ENCODE peak calls at places on chromosome 19, in seven cellular contexts. H is glutamatergic neuron, L is foreskin fibroblast, A is hepatocyte, G is cardiac fibroblast, Q is heart right ventricle, Y is H9. D is an unnamed sample.

GRCh38 chr19:3890590-3890989 is 10.1 kb downstream of the ATCAY start:
- DNase-seq in H (no peak), L (no peak), A (no peak), G (no peak), Q (no peak), Y (no peak), D (no peak)

GRCh38 chr19:40416918-40417713 is 3.9 kb upstream of the PRX start:
- DNase-seq in H (no peak), L (no peak), A (no peak), G (peak), Q (peak), Y (no peak), D (no peak)

GRCh38 chr19:17409990-17410389 is 4.6 kb upstream of the BST2 start:
- DNase-seq in H (no peak), L (no peak), A (no peak), G (peak), Q (no peak), Y (no peak), D (no peak)

GRCh38 chr19:27986299-27986698 is 1226.7 kb downstream of the UQCRFS1 start:
- DNase-seq in H (no peak), L (no peak), A (no peak), G (no peak), Q (no peak), Y (no peak), D (no peak)

GRCh38 chr19:3324405-3324856 is 42.0 kb upstream of the NFIC start:
- DNase-seq in H (peak), L (no peak), A (no peak), G (peak), Q (no peak), Y (peak), D (no peak)

GRCh38 chr19:2207991-2208860 is 27.9 kb downstream of the PLEKHJ1 start:
- DNase-seq in H (peak), L (peak), A (peak), G (peak), Q (peak), Y (peak), D (peak)

GRCh38 chr19:43667524-43668405 is 2.2 kb downstream of the PLAUR start:
- DNase-seq in H (peak), L (no peak), A (no peak), G (peak), Q (no peak), Y (no peak), D (no peak)

GRCh38 chr19:48194041-48194871 is 23.8 kb downstream of the ZSWIM9 start:
- DNase-seq in H (no peak), L (no peak), A (no peak), G (peak), Q (no peak), Y (peak), D (no peak)

GRCh38 chr19:42850981-42851717 is 28.4 kb downstream of the PSG1 start:
- DNase-seq in H (no peak), L (peak), A (no peak), G (peak), Q (peak), Y (no peak), D (peak)

GRCh38 chr19:43439183-43440063 is 24.7 kb downstream of the TEX101 start:
- DNase-seq in H (no peak), L (no peak), A (no peak), G (peak), Q (peak), Y (no peak), D (peak)

GRCh38 chr19:50677636-50678035 is 28.4 kb downstream of the C19orf81 start:
- DNase-seq in H (no peak), L (no peak), A (no peak), G (no peak), Q (no peak), Y (peak), D (no peak)

GRCh38 chr19:33767898-33768413 is 28.7 kb upstream of the KCTD15 start:
- DNase-seq in H (no peak), L (no peak), A (peak), G (peak), Q (no peak), Y (peak), D (no peak)

GRCh38 chr19:3356805-3357204 is 9.6 kb upstream of the NFIC start:
- DNase-seq in H (no peak), L (no peak), A (no peak), G (no peak), Q (no peak), Y (no peak), D (no peak)

GRCh38 chr19:16328824-16329482 is 4.3 kb downstream of the KLF2 start:
- DNase-seq in H (no peak), L (no peak), A (no peak), G (peak), Q (no peak), Y (no peak), D (no peak)

GRCh38 chr19:47398707-47399106 is 20.6 kb downstream of the MEIS3 start:
- DNase-seq in H (no peak), L (no peak), A (no peak), G (no peak), Q (no peak), Y (no peak), D (no peak)

GRCh38 chr19:46460981-46461380 is 10.4 kb downstream of the PNMA8A start:
- DNase-seq in H (no peak), L (no peak), A (no peak), G (no peak), Q (no peak), Y (no peak), D (no peak)

GRCh38 chr19:55384576-55385235 is 614 bp upstream of the TMEM238 start:
- DNase-seq in H (no peak), L (no peak), A (no peak), G (no peak), Q (no peak), Y (no peak), D (no peak)

GRCh38 chr19:1752009-1752756 is 1.1 kb upstream of the ONECUT3 start:
- DNase-seq in H (no peak), L (no peak), A (no peak), G (no peak), Q (no peak), Y (no peak), D (no peak)

GRCh38 chr19:30602661-30603322 is 230.6 kb downstream of the ZNF536 start:
- DNase-seq in H (no peak), L (no peak), A (no peak), G (no peak), Q (no peak), Y (no peak), D (no peak)

GRCh38 chr19:54142166-54142780 is 4.7 kb downstream of the CNOT3 start:
- DNase-seq in H (no peak), L (no peak), A (no peak), G (no peak), Q (no peak), Y (no peak), D (no peak)

GRCh38 chr19:2424686-2425621 is 2.4 kb downstream of the TIMM13 start:
- DNase-seq in H (peak), L (peak), A (peak), G (peak), Q (no peak), Y (peak), D (peak)

GRCh38 chr19:49486710-49487276 is 615 bp upstream of the RPL13A start:
- DNase-seq in H (no peak), L (no peak), A (no peak), G (no peak), Q (no peak), Y (no peak), D (no peak)

GRCh38 chr19:46697142-46697960 is 19.6 kb downstream of the PRKD2 start:
- DNase-seq in H (peak), L (peak), A (peak), G (peak), Q (peak), Y (peak), D (peak)

GRCh38 chr19:47228168-47228936 is 2.6 kb downstream of the BBC3 start:
- DNase-seq in H (peak), L (no peak), A (peak), G (peak), Q (no peak), Y (peak), D (no peak)

GRCh38 chr19:10000171-10000826 is 10.0 kb downstream of the COL5A3 start:
- DNase-seq in H (peak), L (no peak), A (peak), G (peak), Q (peak), Y (peak), D (no peak)

GRCh38 chr19:46076951-46077814 is 36.4 kb upstream of the IGFL4 start:
- DNase-seq in H (peak), L (peak), A (peak), G (peak), Q (no peak), Y (peak), D (peak)

GRCh38 chr19:30719189-30719990 is 347.2 kb downstream of the ZNF536 start:
- DNase-seq in H (peak), L (peak), A (peak), G (peak), Q (peak), Y (peak), D (no peak)

GRCh38 chr19:42273407-42274064 is 4.5 kb downstream of the CIC start:
- DNase-seq in H (no peak), L (no peak), A (peak), G (no peak), Q (no peak), Y (no peak), D (no peak)

GRCh38 chr19:46723471-46723870 is 6.6 kb upstream of the PRKD2 start:
- DNase-seq in H (no peak), L (no peak), A (no peak), G (no peak), Q (no peak), Y (no peak), D (no peak)

GRCh38 chr19:39406656-39407393 is at the start of gene ZFP36:
- DNase-seq in H (peak), L (peak), A (peak), G (peak), Q (peak), Y (peak), D (peak)

GRCh38 chr19:48121909-48122371 is 11.3 kb upstream of the PLA2G4C start:
- DNase-seq in H (no peak), L (peak), A (no peak), G (peak), Q (no peak), Y (no peak), D (no peak)

GRCh38 chr19:45676851-45677263 is 8.8 kb downstream of the GIPR start:
- DNase-seq in H (no peak), L (no peak), A (peak), G (no peak), Q (no peak), Y (no peak), D (no peak)

GRCh38 chr19:19094513-19094912 is 30.7 kb downstream of the SLC25A42 start:
- DNase-seq in H (no peak), L (no peak), A (peak), G (no peak), Q (no peak), Y (no peak), D (no peak)

GRCh38 chr19:48549380-48549779 is 2.6 kb upstream of the SULT2B1 start:
- DNase-seq in H (no peak), L (no peak), A (no peak), G (no peak), Q (no peak), Y (no peak), D (no peak)

GRCh38 chr19:38877781-38878574 is at the start of gene RINL:
- DNase-seq in H (no peak), L (no peak), A (peak), G (no peak), Q (no peak), Y (peak), D (no peak)

GRCh38 chr19:55640577-55641375 is at the start of gene ZNF580:
- DNase-seq in H (peak), L (peak), A (peak), G (peak), Q (peak), Y (peak), D (peak)

GRCh38 chr19:45439569-45440258 is 16.0 kb upstream of the ERCC1 start:
- DNase-seq in H (peak), L (peak), A (peak), G (peak), Q (peak), Y (peak), D (peak)

GRCh38 chr19:42601811-42602443 is 7.2 kb upstream of the CEACAM8 start:
- DNase-seq in H (no peak), L (peak), A (peak), G (peak), Q (peak), Y (peak), D (no peak)

GRCh38 chr19:42121666-42122069 is 10.6 kb downstream of the POU2F2 start:
- DNase-seq in H (no peak), L (peak), A (no peak), G (peak), Q (peak), Y (no peak), D (no peak)

GRCh38 chr19:11339254-11340098 is at the start of gene RAB3D:
- DNase-seq in H (peak), L (peak), A (peak), G (peak), Q (peak), Y (peak), D (peak)
- TF ChIP-seq CTCF in H (no peak), L (no peak), A (no peak), G (no peak), Q (no peak), Y (no peak), D (no peak)

DNA sequence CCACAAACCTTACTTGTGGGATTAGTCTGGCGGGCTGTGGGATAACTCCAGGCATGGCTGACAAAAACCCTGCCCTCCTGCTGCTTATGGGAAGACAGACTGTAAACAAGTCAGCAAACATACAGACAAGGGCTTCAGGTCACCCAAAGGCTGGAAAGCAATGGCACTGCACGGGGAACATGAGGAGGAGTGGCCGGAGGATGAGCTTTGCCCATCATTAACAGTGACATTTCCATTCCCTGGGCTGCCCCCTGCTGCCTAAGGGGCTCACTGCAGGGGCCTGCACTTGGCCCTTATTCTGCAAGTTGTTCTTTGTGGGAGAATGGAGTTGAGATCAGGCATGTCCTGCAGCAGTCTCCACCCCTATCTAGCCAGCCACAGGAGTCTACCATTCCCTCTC is 91.3 kb downstream of the UQCRFS1 start:
- DNase-seq in H (peak), L (no peak), A (peak), G (no peak), Q (no peak), Y (peak), D (no peak)
- TF ChIP-seq CTCF in H (peak), L (peak), A (peak), G (peak), Q (peak), Y (peak), D (peak)

GRCh38 chr19:13154911-13155471 is 4.8 kb downstream of the IER2 start:
- DNase-seq in H (peak), L (no peak), A (peak), G (no peak), Q (peak), Y (peak), D (no peak)
- TF ChIP-seq CTCF in H (no peak), L (peak), A (peak), G (peak), Q (no peak), Y (peak), D (peak)

GRCh38 chr19:741506-742131 is 9.3 kb upstream of the MISP start:
- DNase-seq in H (no peak), L (no peak), A (no peak), G (peak), Q (no peak), Y (peak), D (no peak)
- TF ChIP-seq CTCF in H (no peak), L (no peak), A (no peak), G (peak), Q (no peak), Y (peak), D (peak)

DNA sequence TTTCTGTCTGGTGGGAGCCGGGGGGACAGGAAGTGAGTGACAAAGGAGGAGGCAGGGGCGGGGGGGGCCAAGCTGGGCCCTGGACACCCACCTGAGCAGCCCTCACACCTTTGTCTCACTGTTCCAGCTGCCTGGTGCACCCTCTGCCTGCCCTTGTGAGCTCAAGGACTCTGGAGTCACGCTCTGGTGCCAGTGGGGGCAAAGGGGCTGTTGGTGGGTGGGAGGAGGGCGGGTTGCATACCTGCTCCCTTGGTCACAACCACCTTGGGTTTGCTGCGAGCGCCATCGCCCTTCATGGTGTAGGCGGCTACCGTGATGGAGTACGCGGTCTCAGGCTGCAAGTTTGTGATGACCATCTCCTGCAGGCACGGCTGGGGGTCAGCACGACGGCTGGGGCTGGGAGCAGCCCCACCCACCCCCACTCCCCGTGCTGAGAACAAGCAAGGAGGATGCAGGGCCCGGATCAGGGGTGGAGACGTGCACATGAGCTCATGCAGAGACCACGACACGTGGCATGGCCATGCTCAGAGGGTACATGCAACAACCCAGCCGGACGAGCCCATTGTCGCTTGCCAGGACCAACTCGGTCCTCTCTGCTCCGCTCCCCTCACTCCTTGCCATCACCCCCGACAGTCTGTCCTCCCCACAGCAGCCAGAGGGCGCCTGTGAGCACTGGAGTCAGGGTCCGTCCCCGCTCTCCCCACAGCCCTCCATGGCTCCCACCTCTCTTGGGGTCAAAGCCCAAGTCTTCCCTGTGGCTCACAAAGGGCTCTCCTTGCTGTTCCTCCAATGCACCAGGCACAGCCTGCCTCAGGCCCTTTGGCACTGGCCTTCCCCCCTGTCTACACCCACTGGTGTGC is 114.9 kb downstream of the PTPRS start:
- DNase-seq in H (peak), L (no peak), A (no peak), G (no peak), Q (no peak), Y (peak), D (no peak)
- TF ChIP-seq CTCF in H (peak), L (peak), A (peak), G (peak), Q (peak), Y (peak), D (peak)

DNA sequence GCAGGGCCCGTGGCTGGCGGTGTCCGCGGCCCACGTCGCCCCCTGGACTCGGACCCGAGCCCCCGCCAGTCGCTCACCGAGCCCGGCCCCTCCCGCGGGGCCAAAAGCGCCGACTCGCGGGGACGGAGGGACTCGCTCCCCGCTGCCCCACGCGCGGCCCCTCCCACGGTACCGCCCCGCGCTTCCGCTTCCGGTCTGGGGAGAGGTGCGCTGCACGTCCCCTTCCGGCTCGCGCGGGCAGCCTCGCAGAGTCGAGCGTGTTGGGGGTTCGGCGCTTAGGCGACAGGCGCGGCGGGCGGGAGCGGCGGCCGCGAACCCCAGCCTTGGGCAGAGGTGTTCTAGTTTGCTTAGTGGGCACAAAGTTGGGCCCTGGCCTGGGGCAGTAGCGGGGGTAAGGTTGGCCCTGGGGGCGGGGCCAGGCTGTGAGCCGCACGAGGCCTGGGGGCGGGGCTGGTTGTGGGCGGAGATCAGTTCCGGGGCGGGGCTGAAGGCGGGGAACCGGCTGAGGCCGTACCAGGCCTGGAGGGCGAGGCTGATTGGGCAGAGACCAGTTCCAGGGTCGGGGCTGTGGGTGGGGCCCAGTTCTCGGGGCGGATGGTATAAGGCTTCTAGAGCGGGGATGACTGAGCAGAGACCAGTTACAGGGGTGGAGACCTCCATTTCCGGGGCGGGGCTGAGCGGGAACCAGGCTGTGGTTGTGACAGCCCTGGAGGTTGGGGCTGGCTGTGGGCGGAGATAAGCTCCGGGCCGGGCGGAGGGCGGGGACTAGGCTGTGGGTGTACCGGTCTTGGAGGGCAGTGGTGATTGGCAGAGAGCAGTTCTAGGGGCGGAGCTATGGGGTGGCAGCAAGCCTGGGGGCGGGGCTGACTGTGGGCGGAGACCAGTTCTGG is at the start of the genes MBD3L1 and ZNF558:
- DNase-seq in H (peak), L (peak), A (peak), G (peak), Q (peak), Y (peak), D (peak)
- TF ChIP-seq CTCF in H (no peak), L (no peak), A (peak), G (no peak), Q (peak), Y (no peak), D (no peak)

GRCh38 chr19:36047835-36048234 is 6.2 kb downstream of the THAP8 start:
- DNase-seq in H (no peak), L (no peak), A (no peak), G (no peak), Q (no peak), Y (no peak), D (no peak)

GRCh38 chr19:36049080-36049698 is 4.9 kb downstream of the THAP8 start:
- DNase-seq in H (no peak), L (no peak), A (no peak), G (peak), Q (no peak), Y (no peak), D (no peak)

GRCh38 chr19:36054119-36054732 is at the start of gene THAP8:
- DNase-seq in H (peak), L (peak), A (peak), G (peak), Q (peak), Y (peak), D (peak)

GRCh38 chr19:36051637-36052036 is 2.4 kb downstream of the THAP8 start:
- DNase-seq in H (no peak), L (no peak), A (no peak), G (no peak), Q (no peak), Y (peak), D (no peak)

DNA sequence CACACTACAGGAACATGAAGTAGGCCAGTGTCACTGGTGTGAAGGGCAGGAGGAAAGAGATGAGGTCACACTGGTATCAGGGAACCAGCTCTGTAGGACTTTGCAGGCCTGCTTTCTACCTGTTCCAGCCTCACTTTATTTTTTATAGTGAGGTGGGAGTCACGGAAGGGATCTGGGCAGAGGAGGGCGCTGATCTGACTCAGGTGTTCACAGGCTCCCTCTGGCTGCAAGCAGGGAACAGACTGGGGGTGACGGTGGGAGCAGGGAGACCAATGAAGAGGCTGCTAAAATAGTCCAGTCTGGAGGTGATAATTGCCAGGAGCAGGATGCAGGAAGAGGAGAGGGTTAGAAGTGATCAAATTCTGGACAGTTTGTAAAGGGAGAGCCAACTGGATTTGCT is 2.8 kb downstream of the THAP8 start:
- DNase-seq in H (peak), L (no peak), A (peak), G (no peak), Q (no peak), Y (peak), D (no peak)
- TF ChIP-seq CTCF in H (no peak), L (peak), A (peak), G (peak), Q (peak), Y (peak), D (peak)